ENCODE peak calls at places on chromosome 10, in four cellular contexts. One of them, this sample, is unnamed.

GRCh38 chr10:110618206-110618605 is 25.9 kb upstream of the RBM20 start:
- DNase-seq in IMR-90: no peak
- DNase-seq in K562: no peak
- DNase-seq in GM12878: no peak
- DNase-seq in this sample: no peak

GRCh38 chr10:69089638-69090599 is 2.0 kb downstream of the SRGN start:
- DNase-seq in IMR-90: peak
- DNase-seq in K562: peak
- DNase-seq in GM12878: peak
- DNase-seq in this sample: no peak

GRCh38 chr10:21238717-21239116 is 286.8 kb downstream of the SKIDA1 start:
- DNase-seq in IMR-90: no peak
- DNase-seq in K562: no peak
- DNase-seq in GM12878: no peak
- DNase-seq in this sample: peak

GRCh38 chr10:29617880-29618340 is 16.9 kb downstream of the SVIL start:
- DNase-seq in IMR-90: no peak
- DNase-seq in K562: no peak
- DNase-seq in GM12878: no peak
- DNase-seq in this sample: no peak

GRCh38 chr10:114879541-114880158 is 58.1 kb downstream of the FHIP2A start:
- DNase-seq in IMR-90: peak
- DNase-seq in K562: peak
- DNase-seq in GM12878: peak
- DNase-seq in this sample: peak

GRCh38 chr10:124626759-124627380 is 117.3 kb downstream of the FAM53B start:
- DNase-seq in IMR-90: no peak
- DNase-seq in K562: no peak
- DNase-seq in GM12878: peak
- DNase-seq in this sample: no peak

GRCh38 chr10:34906021-34906965 is 91.2 kb upstream of the PARD3 start:
- DNase-seq in IMR-90: peak
- DNase-seq in K562: no peak
- DNase-seq in GM12878: no peak
- DNase-seq in this sample: no peak

GRCh38 chr10:70974351-70974901 is 86.1 kb upstream of the PCBD1 start:
- DNase-seq in IMR-90: peak
- DNase-seq in K562: peak
- DNase-seq in GM12878: no peak
- DNase-seq in this sample: no peak

GRCh38 chr10:86411281-86411841 is 44.8 kb upstream of the GRID1 start:
- DNase-seq in IMR-90: peak
- DNase-seq in K562: no peak
- DNase-seq in GM12878: peak
- DNase-seq in this sample: no peak

GRCh38 chr10:86413046-86413728 is 46.6 kb upstream of the GRID1 start:
- DNase-seq in IMR-90: peak
- DNase-seq in K562: no peak
- DNase-seq in GM12878: peak
- DNase-seq in this sample: no peak

GRCh38 chr10:86409183-86409582 is 42.6 kb upstream of the GRID1 start:
- DNase-seq in IMR-90: no peak
- DNase-seq in K562: no peak
- DNase-seq in GM12878: no peak
- DNase-seq in this sample: no peak

GRCh38 chr10:86411852-86412550 is 45.4 kb upstream of the GRID1 start:
- DNase-seq in IMR-90: no peak
- DNase-seq in K562: no peak
- DNase-seq in GM12878: no peak
- DNase-seq in this sample: no peak

DNA sequence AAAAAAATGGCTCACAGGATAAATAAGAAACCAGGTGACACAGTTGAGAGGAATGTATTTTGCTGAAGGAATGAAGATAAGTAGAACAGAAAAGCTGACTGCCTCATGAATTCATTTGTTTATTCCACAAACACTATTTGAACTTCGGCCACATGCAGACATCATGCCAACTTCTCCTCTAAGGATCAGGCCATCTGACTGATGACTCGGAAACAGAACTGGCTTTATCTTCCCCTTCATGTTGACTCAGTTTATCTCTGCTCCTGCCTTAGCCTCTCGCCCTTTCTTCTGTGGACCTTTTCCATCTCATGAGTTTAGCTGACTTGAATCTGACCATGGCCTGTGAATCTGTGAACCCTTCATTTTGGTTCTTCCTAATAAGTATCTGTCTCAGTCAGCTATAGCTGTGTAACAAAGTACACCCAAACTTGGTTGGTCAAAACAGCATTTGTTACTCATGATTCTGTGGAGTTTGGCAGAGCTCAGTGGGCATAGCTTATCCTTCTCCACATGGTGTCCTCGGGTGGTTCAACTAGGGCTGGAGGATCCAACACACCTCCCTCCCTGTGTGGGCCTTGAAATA is 44.0 kb upstream of the GRID1 start:
- DNase-seq in IMR-90: peak
- DNase-seq in K562: no peak
- DNase-seq in GM12878: no peak
- DNase-seq in this sample: peak
- TF ChIP-seq BHLHE40 in IMR-90: no peak
- TF ChIP-seq BHLHE40 in K562: no peak
- TF ChIP-seq BHLHE40 in GM12878: no peak
- TF ChIP-seq BHLHE40 in this sample: no peak

DNA sequence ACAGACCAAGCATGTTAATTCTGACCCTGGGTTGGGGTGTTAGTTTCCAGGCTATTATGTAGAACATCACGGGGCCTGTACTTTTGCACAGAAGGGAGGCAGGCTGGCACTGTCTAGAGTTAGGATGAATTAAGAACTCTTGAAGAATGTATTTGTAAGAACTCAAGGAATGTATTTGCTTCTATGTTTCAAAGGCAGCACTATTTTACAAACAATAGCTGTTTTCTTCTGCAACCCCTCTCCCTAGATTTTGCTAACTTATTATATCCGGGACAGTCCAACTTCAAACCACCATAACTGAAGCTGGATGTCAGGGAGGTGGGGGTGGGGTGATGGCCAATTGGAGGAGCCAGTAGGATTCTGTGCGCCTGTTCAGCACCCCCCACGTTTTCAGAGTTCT is 62.1 kb upstream of the TRIM8 start:
- DNase-seq in IMR-90: no peak
- DNase-seq in K562: no peak
- DNase-seq in GM12878: no peak
- DNase-seq in this sample: no peak
- TF ChIP-seq CTCF in IMR-90: no peak
- TF ChIP-seq CTCF in K562: no peak
- TF ChIP-seq CTCF in GM12878: no peak
- TF ChIP-seq CTCF in this sample: no peak

DNA sequence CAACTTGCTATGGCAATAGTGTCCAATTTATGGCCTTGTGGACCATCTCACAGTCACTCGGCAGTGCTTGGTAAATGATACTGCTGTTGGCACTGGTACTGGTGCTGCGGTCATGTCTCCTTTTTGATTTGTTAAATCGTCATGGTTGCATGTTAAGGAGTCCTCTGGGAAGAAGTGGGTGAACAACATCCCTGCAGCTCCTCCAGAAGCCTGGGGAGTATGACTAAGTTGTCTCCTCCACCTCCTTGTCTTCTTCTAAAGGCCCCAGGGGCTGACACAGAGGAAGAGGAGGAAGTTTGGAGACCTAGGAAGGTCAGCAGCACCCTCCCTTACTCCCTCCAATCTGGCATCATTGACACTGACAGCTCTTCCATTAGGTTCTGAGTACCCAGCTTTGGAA is 8.5 kb downstream of the ITPRIP start:
- DNase-seq in IMR-90: peak
- DNase-seq in K562: no peak
- DNase-seq in GM12878: no peak
- DNase-seq in this sample: peak
- TF ChIP-seq BHLHE40 in IMR-90: no peak
- TF ChIP-seq BHLHE40 in K562: no peak
- TF ChIP-seq BHLHE40 in GM12878: no peak
- TF ChIP-seq BHLHE40 in this sample: no peak

GRCh38 chr10:92689663-92690210 is at the start of gene HHEX:
- DNase-seq in IMR-90: peak
- DNase-seq in K562: peak
- DNase-seq in GM12878: no peak
- DNase-seq in this sample: peak
- TF ChIP-seq CTCF in IMR-90: no peak
- TF ChIP-seq CTCF in K562: no peak
- TF ChIP-seq CTCF in GM12878: no peak
- TF ChIP-seq CTCF in this sample: no peak